ENCODE peak calls at places on chromosomes 11 and 22, in nine cellular contexts. One of them, this sample, is unnamed.

GRCh38 chr11:125108469-125108868 is 3.0 kb downstream of the TMEM218 start:
- DNase-seq in NCI-H460: no peak
- DNase-seq in tibial nerve: no peak
- DNase-seq in activated CD4-positive, CD25-positive, alpha-beta regulatory T cell treated with anti-CD3 and anti-CD28 coated beads, Interleukin-2, amount 50 U/mL, for 16 hours: no peak
- DNase-seq in right lobe of liver: no peak
- DNase-seq in head of caudate nucleus: no peak
- DNase-seq in NCI-H2227 treated with DMSO at 0.1 percent for 48 hours: no peak
- DNase-seq in M059J: no peak
- DNase-seq in T follicular helper cell: no peak
- DNase-seq in this sample: no peak

GRCh38 chr11:13189561-13190435 is 87.8 kb upstream of the BMAL1 start:
- DNase-seq in head of caudate nucleus: no peak
- DNase-seq in NCI-H2227 treated with DMSO at 0.1 percent for 48 hours: no peak
- DNase-seq in activated CD4-positive, CD25-positive, alpha-beta regulatory T cell treated with anti-CD3 and anti-CD28 coated beads, Interleukin-2, amount 50 U/mL, for 16 hours: no peak
- DNase-seq in M059J: peak
- DNase-seq in right lobe of liver: no peak
- DNase-seq in tibial nerve: no peak
- DNase-seq in T follicular helper cell: no peak
- DNase-seq in NCI-H460: no peak
- DNase-seq in this sample: no peak

GRCh38 chr11:10374386-10374785 is 69.5 kb downstream of the ADM start:
- DNase-seq in T follicular helper cell: no peak
- DNase-seq in tibial nerve: no peak
- DNase-seq in NCI-H2227 treated with DMSO at 0.1 percent for 48 hours: no peak
- DNase-seq in NCI-H460: no peak
- DNase-seq in activated CD4-positive, CD25-positive, alpha-beta regulatory T cell treated with anti-CD3 and anti-CD28 coated beads, Interleukin-2, amount 50 U/mL, for 16 hours: no peak
- DNase-seq in M059J: peak
- DNase-seq in head of caudate nucleus: no peak
- DNase-seq in right lobe of liver: no peak
- DNase-seq in this sample: no peak

GRCh38 chr11:19790831-19791552 is 78.4 kb downstream of the NAV2 start:
- DNase-seq in NCI-H2227 treated with DMSO at 0.1 percent for 48 hours: no peak
- DNase-seq in right lobe of liver: peak
- DNase-seq in tibial nerve: no peak
- DNase-seq in T follicular helper cell: no peak
- DNase-seq in activated CD4-positive, CD25-positive, alpha-beta regulatory T cell treated with anti-CD3 and anti-CD28 coated beads, Interleukin-2, amount 50 U/mL, for 16 hours: no peak
- DNase-seq in NCI-H460: no peak
- DNase-seq in head of caudate nucleus: no peak
- DNase-seq in M059J: no peak
- DNase-seq in this sample: no peak

GRCh38 chr11:19498986-19499669 is 213.5 kb upstream of the NAV2 start:
- DNase-seq in activated CD4-positive, CD25-positive, alpha-beta regulatory T cell treated with anti-CD3 and anti-CD28 coated beads, Interleukin-2, amount 50 U/mL, for 16 hours: no peak
- DNase-seq in M059J: peak
- DNase-seq in T follicular helper cell: no peak
- DNase-seq in NCI-H460: no peak
- DNase-seq in head of caudate nucleus: no peak
- DNase-seq in NCI-H2227 treated with DMSO at 0.1 percent for 48 hours: peak
- DNase-seq in tibial nerve: no peak
- DNase-seq in right lobe of liver: no peak
- DNase-seq in this sample: no peak

GRCh38 chr11:119434531-119435330 is 11.8 kb upstream of the THY1 start:
- DNase-seq in NCI-H460: no peak
- DNase-seq in activated CD4-positive, CD25-positive, alpha-beta regulatory T cell treated with anti-CD3 and anti-CD28 coated beads, Interleukin-2, amount 50 U/mL, for 16 hours: no peak
- DNase-seq in tibial nerve: no peak
- DNase-seq in M059J: no peak
- DNase-seq in NCI-H2227 treated with DMSO at 0.1 percent for 48 hours: no peak
- DNase-seq in head of caudate nucleus: no peak
- DNase-seq in T follicular helper cell: no peak
- DNase-seq in right lobe of liver: no peak
- DNase-seq in this sample: no peak

GRCh38 chr11:76568621-76569020 is 101.9 kb downstream of the LRRC32 start:
- DNase-seq in M059J: no peak
- DNase-seq in T follicular helper cell: no peak
- DNase-seq in NCI-H2227 treated with DMSO at 0.1 percent for 48 hours: no peak
- DNase-seq in NCI-H460: no peak
- DNase-seq in right lobe of liver: no peak
- DNase-seq in activated CD4-positive, CD25-positive, alpha-beta regulatory T cell treated with anti-CD3 and anti-CD28 coated beads, Interleukin-2, amount 50 U/mL, for 16 hours: no peak
- DNase-seq in head of caudate nucleus: no peak
- DNase-seq in tibial nerve: no peak
- DNase-seq in this sample: no peak

GRCh38 chr11:17777726-17778091 is 43.1 kb downstream of the KCNC1 start:
- DNase-seq in NCI-H460: no peak
- DNase-seq in tibial nerve: no peak
- DNase-seq in activated CD4-positive, CD25-positive, alpha-beta regulatory T cell treated with anti-CD3 and anti-CD28 coated beads, Interleukin-2, amount 50 U/mL, for 16 hours: no peak
- DNase-seq in M059J: no peak
- DNase-seq in T follicular helper cell: no peak
- DNase-seq in right lobe of liver: no peak
- DNase-seq in head of caudate nucleus: no peak
- DNase-seq in NCI-H2227 treated with DMSO at 0.1 percent for 48 hours: no peak
- DNase-seq in this sample: no peak

GRCh38 chr22:17751596-17751995 is 22.7 kb downstream of the BID start:
- DNase-seq in tibial nerve: no peak
- DNase-seq in head of caudate nucleus: no peak
- DNase-seq in M059J: no peak
- DNase-seq in T follicular helper cell: no peak
- DNase-seq in NCI-H460: no peak
- DNase-seq in right lobe of liver: no peak
- DNase-seq in NCI-H2227 treated with DMSO at 0.1 percent for 48 hours: no peak
- DNase-seq in activated CD4-positive, CD25-positive, alpha-beta regulatory T cell treated with anti-CD3 and anti-CD28 coated beads, Interleukin-2, amount 50 U/mL, for 16 hours: no peak
- DNase-seq in this sample: no peak

GRCh38 chr22:39309881-39310714 is 9.3 kb downstream of the RPL3 start:
- DNase-seq in T follicular helper cell: no peak
- DNase-seq in tibial nerve: no peak
- DNase-seq in NCI-H460: no peak
- DNase-seq in right lobe of liver: no peak
- DNase-seq in M059J: peak
- DNase-seq in head of caudate nucleus: no peak
- DNase-seq in NCI-H2227 treated with DMSO at 0.1 percent for 48 hours: no peak
- DNase-seq in activated CD4-positive, CD25-positive, alpha-beta regulatory T cell treated with anti-CD3 and anti-CD28 coated beads, Interleukin-2, amount 50 U/mL, for 16 hours: no peak
- DNase-seq in this sample: peak

GRCh38 chr22:17172172-17172833 is 13.2 kb upstream of the HDHD5 start:
- DNase-seq in M059J: no peak
- DNase-seq in right lobe of liver: peak
- DNase-seq in head of caudate nucleus: peak
- DNase-seq in tibial nerve: no peak
- DNase-seq in T follicular helper cell: no peak
- DNase-seq in activated CD4-positive, CD25-positive, alpha-beta regulatory T cell treated with anti-CD3 and anti-CD28 coated beads, Interleukin-2, amount 50 U/mL, for 16 hours: no peak
- DNase-seq in NCI-H460: no peak
- DNase-seq in NCI-H2227 treated with DMSO at 0.1 percent for 48 hours: no peak
- DNase-seq in this sample: peak

GRCh38 chr11:117621226-117621625 is 175.8 kb downstream of the DSCAML1 start:
- DNase-seq in NCI-H460: no peak
- DNase-seq in tibial nerve: no peak
- DNase-seq in right lobe of liver: no peak
- DNase-seq in head of caudate nucleus: no peak
- DNase-seq in NCI-H2227 treated with DMSO at 0.1 percent for 48 hours: no peak
- DNase-seq in M059J: no peak
- DNase-seq in T follicular helper cell: no peak
- DNase-seq in activated CD4-positive, CD25-positive, alpha-beta regulatory T cell treated with anti-CD3 and anti-CD28 coated beads, Interleukin-2, amount 50 U/mL, for 16 hours: no peak
- DNase-seq in this sample: no peak

GRCh38 chr11:9577551-9577950 is 4.1 kb downstream of the WEE1 start:
- DNase-seq in right lobe of liver: no peak
- DNase-seq in NCI-H2227 treated with DMSO at 0.1 percent for 48 hours: no peak
- DNase-seq in M059J: no peak
- DNase-seq in activated CD4-positive, CD25-positive, alpha-beta regulatory T cell treated with anti-CD3 and anti-CD28 coated beads, Interleukin-2, amount 50 U/mL, for 16 hours: no peak
- DNase-seq in tibial nerve: no peak
- DNase-seq in T follicular helper cell: no peak
- DNase-seq in head of caudate nucleus: no peak
- DNase-seq in NCI-H460: no peak
- DNase-seq in this sample: no peak

GRCh38 chr11:120863359-120863758 is 160.5 kb upstream of the TBCEL start:
- DNase-seq in head of caudate nucleus: no peak
- DNase-seq in NCI-H460: no peak
- DNase-seq in T follicular helper cell: no peak
- DNase-seq in activated CD4-positive, CD25-positive, alpha-beta regulatory T cell treated with anti-CD3 and anti-CD28 coated beads, Interleukin-2, amount 50 U/mL, for 16 hours: no peak
- DNase-seq in NCI-H2227 treated with DMSO at 0.1 percent for 48 hours: no peak
- DNase-seq in tibial nerve: no peak
- DNase-seq in M059J: peak
- DNase-seq in right lobe of liver: no peak
- DNase-seq in this sample: no peak

GRCh38 chr22:47048123-47049077 is 285.9 kb downstream of the TBC1D22A start:
- DNase-seq in NCI-H2227 treated with DMSO at 0.1 percent for 48 hours: no peak
- DNase-seq in activated CD4-positive, CD25-positive, alpha-beta regulatory T cell treated with anti-CD3 and anti-CD28 coated beads, Interleukin-2, amount 50 U/mL, for 16 hours: no peak
- DNase-seq in T follicular helper cell: no peak
- DNase-seq in tibial nerve: no peak
- DNase-seq in NCI-H460: no peak
- DNase-seq in M059J: no peak
- DNase-seq in right lobe of liver: no peak
- DNase-seq in head of caudate nucleus: no peak
- DNase-seq in this sample: no peak

GRCh38 chr22:48500481-48501230 is 1327.0 kb downstream of the BRD1 start:
- DNase-seq in NCI-H460: no peak
- DNase-seq in NCI-H2227 treated with DMSO at 0.1 percent for 48 hours: no peak
- DNase-seq in T follicular helper cell: no peak
- DNase-seq in head of caudate nucleus: peak
- DNase-seq in M059J: peak
- DNase-seq in tibial nerve: no peak
- DNase-seq in activated CD4-positive, CD25-positive, alpha-beta regulatory T cell treated with anti-CD3 and anti-CD28 coated beads, Interleukin-2, amount 50 U/mL, for 16 hours: no peak
- DNase-seq in right lobe of liver: no peak
- DNase-seq in this sample: no peak

GRCh38 chr11:131511794-131512193 is 141.4 kb downstream of the NTM start:
- DNase-seq in activated CD4-positive, CD25-positive, alpha-beta regulatory T cell treated with anti-CD3 and anti-CD28 coated beads, Interleukin-2, amount 50 U/mL, for 16 hours: no peak
- DNase-seq in tibial nerve: no peak
- DNase-seq in NCI-H460: peak
- DNase-seq in head of caudate nucleus: peak
- DNase-seq in NCI-H2227 treated with DMSO at 0.1 percent for 48 hours: no peak
- DNase-seq in T follicular helper cell: no peak
- DNase-seq in right lobe of liver: peak
- DNase-seq in M059J: no peak
- DNase-seq in this sample: peak